ENCODE peak calls at places on chromosomes 11 and 22, in seven cellular contexts. T is A549; A is CD8-positive, alpha-beta T cell; O is T-helper 9 cell; J is NCI-H82; F is PC-3; G is NCI-H748 treated with DMSO at 0.1 percent for 48 hours. W is an unnamed sample.

GRCh38 chr22:28424427-28425080 is 255.1 kb downstream of the TTC28 start:
- DNase-seq in O (no peak), F (peak), G (peak), A (no peak), T (no peak), J (no peak), W (no peak)

GRCh38 chr22:44709881-44710400 is 7.9 kb downstream of the PRR5 start:
- DNase-seq in A (peak), G (no peak), O (no peak), F (no peak), J (no peak), T (no peak), W (no peak)

GRCh38 chr11:130042093-130042591 is 27.6 kb upstream of the APLP2 start:
- DNase-seq in J (no peak), A (no peak), O (no peak), T (peak), F (peak), G (no peak), W (no peak)

GRCh38 chr11:94740083-94740974 is 27.8 kb upstream of the AMOTL1 start:
- DNase-seq in F (peak), A (no peak), J (peak), O (no peak), G (peak), T (no peak), W (no peak)

GRCh38 chr22:39839917-39840510 is 53.5 kb downstream of the ENTHD1 start:
- DNase-seq in T (no peak), O (no peak), F (no peak), G (no peak), A (no peak), J (no peak), W (no peak)

GRCh38 chr11:76897233-76897632 is 36.5 kb downstream of the ACER3 start:
- DNase-seq in O (no peak), J (no peak), F (no peak), A (no peak), T (no peak), G (no peak), W (no peak)

GRCh38 chr11:94128746-94129504 is at the start of gene PANX1:
- DNase-seq in O (peak), A (peak), T (peak), G (peak), F (peak), J (peak), W (peak)

GRCh38 chr11:45270946-45271345 is 15.2 kb downstream of the SYT13 start:
- DNase-seq in G (no peak), A (no peak), T (no peak), F (no peak), J (no peak), O (no peak), W (no peak)

GRCh38 chr22:20526628-20527355 is 19.4 kb downstream of the MED15 start:
- DNase-seq in T (no peak), O (no peak), G (no peak), A (no peak), J (no peak), F (peak), W (no peak)

GRCh38 chr22:24148586-24148985 is 32.7 kb upstream of the SUSD2 start:
- DNase-seq in O (no peak), A (no peak), T (no peak), G (no peak), F (no peak), J (no peak), W (no peak)

GRCh38 chr22:38935023-38935422 is 22.4 kb upstream of the APOBEC3A start:
- DNase-seq in F (peak), T (no peak), A (no peak), J (no peak), G (peak), O (no peak), W (no peak)

GRCh38 chr22:50506611-50507420 is 686 bp downstream of the LMF2 start:
- DNase-seq in J (no peak), G (no peak), O (no peak), F (no peak), A (no peak), T (no peak), W (no peak)

W was measured in naive thymus-derived CD4-positive, alpha-beta T cell.